ENCODE peak calls at places on chromosomes 12 and 14, in ten cellular contexts. T, O, E, L, J, P, I, X, N and S are unnamed samples.

GRCh38 chr12:6684609-6685008 is 4.6 kb downstream of the ZNF384 start:
- DNase-seq in L (peak; percentile 89), P (peak; percentile 59), X (peak; percentile 69), T (peak; percentile 43), E (no peak), N (no peak), J (no peak), O (no peak), I (peak; percentile 78), S (peak; percentile 58)

GRCh38 chr14:55373784-55374725 is 37.6 kb downstream of the ATG14 start:
- DNase-seq in J (peak; percentile 20), I (no peak), P (peak; percentile 78), X (no peak), N (no peak), L (no peak), E (peak; percentile 76), T (no peak), O (peak; percentile 55), S (no peak)

GRCh38 chr14:56002876-56003625 is 115.2 kb upstream of the PELI2 start:
- DNase-seq in I (peak; percentile 29), P (no peak), T (no peak), N (no peak), O (no peak), X (no peak), L (peak; percentile 23), E (no peak), J (peak; percentile 19), S (peak; percentile 84)

GRCh38 chr12:17992002-17992656 is 97.9 kb downstream of the RERGL start:
- DNase-seq in E (peak; percentile 20), N (peak; percentile 39), I (peak; percentile 49), L (peak; percentile 72), J (peak; percentile 15), X (peak; percentile 34), T (peak; percentile 27), O (peak; percentile 19), P (peak; percentile 59), S (peak; percentile 26)

GRCh38 chr12:3046441-3047200 is 30.6 kb upstream of the TSPAN9 start:
- DNase-seq in L (no peak), O (no peak), I (no peak), P (peak; percentile 49), N (peak; percentile 27), X (no peak), J (no peak), E (no peak), T (peak; percentile 62), S (no peak)

GRCh38 chr12:14454098-14454907 is 88.8 kb downstream of the ATF7IP start:
- DNase-seq in T (peak; percentile 49), I (peak; percentile 76), O (peak; percentile 44), X (peak; percentile 50), L (peak; percentile 92), E (peak; percentile 10), J (peak; percentile 30), P (peak; percentile 45), N (peak; percentile 11), S (peak; percentile 32)

GRCh38 chr14:95507701-95508103 is 8.7 kb downstream of the SYNE3 start:
- DNase-seq in T (peak; percentile 61), L (no peak), E (peak; percentile 83), J (no peak), O (peak; percentile 73), I (no peak), X (no peak), N (peak; percentile 24), P (peak; percentile 86), S (no peak)

GRCh38 chr12:109653896-109654295 is 59.7 kb upstream of the FAM222A start:
- DNase-seq in N (no peak), P (no peak), L (no peak), T (no peak), J (no peak), O (no peak), X (no peak), E (no peak), I (no peak), S (no peak)

GRCh38 chr12:76152161-76152807 is 67.8 kb upstream of the NAP1L1 start:
- DNase-seq in O (no peak), L (no peak), T (no peak), E (no peak), I (no peak), N (no peak), X (peak; percentile 31), J (peak; percentile 49), P (no peak), S (no peak)

DNA sequence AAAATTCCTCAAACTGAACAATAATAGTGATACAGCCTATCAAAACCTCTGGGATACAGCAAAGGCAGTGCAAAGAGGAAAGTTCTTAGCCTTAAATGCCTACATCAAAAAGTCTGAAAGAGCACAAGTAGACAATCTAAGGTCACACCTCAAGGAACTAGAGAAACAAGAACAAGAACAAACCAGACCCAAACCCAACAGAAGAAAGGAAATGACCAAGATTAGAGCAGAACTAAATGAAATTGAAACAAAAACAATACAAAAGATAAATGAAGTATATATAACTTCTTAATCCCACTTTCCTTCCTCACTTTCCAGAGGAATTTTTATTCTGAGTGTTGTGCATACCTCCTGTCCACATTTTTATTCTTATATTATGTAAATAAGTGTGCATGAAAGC is 192.0 kb downstream of the FUT8 start:
- DNase-seq in I (no peak), J (no peak), E (no peak), T (no peak), O (no peak), N (no peak), P (no peak), X (no peak), L (no peak), S (no peak)
- H3K79me2 ChIP-seq in I (peaks cover 7% of the 10 kb centered on the region), J (peaks cover 9% of the 10 kb centered on the region), E (peaks cover 36% of the 10 kb centered on the region), T (no peaks in the 10 kb centered on the region), O (no peaks in the 10 kb centered on the region), N (peaks cover 81% of the 10 kb centered on the region), P (peaks cover 89% of the 10 kb centered on the region), X (no peaks in the 10 kb centered on the region), L (no peaks in the 10 kb centered on the region), S (peaks cover 52% of the 10 kb centered on the region)

GRCh38 chr12:130827432-130827831 is 11.6 kb downstream of the STX2 start:
- DNase-seq in T (peak; percentile 49), L (no peak), J (no peak), P (peak; percentile 26), O (no peak), E (no peak), X (no peak), I (no peak), N (no peak), S (no peak)
- H4K20me1 ChIP-seq in T (no peaks in the 10 kb centered on the region), L (no peaks in the 10 kb centered on the region), J (no peaks in the 10 kb centered on the region), P (no peaks in the 10 kb centered on the region), O (no peaks in the 10 kb centered on the region), E (peaks cover 51% of the 10 kb centered on the region), X (no peaks in the 10 kb centered on the region), I (peaks cover 18% of the 10 kb centered on the region), N (no peaks in the 10 kb centered on the region), S (peaks cover 17% of the 10 kb centered on the region)

GRCh38 chr12:50182461-50182860 is 15.3 kb upstream of the CERS5 start:
- DNase-seq in I (no peak), E (no peak), L (no peak), O (no peak), X (no peak), J (no peak), N (no peak), T (no peak), P (no peak), S (no peak)

GRCh38 chr12:50185496-50185895 is 18.3 kb upstream of the CERS5 start:
- DNase-seq in P (peak; percentile 23), O (no peak), I (no peak), J (no peak), X (no peak), N (no peak), L (no peak), T (no peak), E (peak; percentile 20), S (no peak)

GRCh38 chr12:50184261-50184660 is 17.1 kb upstream of the CERS5 start:
- DNase-seq in J (no peak), O (no peak), L (no peak), N (no peak), P (no peak), E (no peak), T (no peak), I (no peak), X (no peak), S (no peak)

GRCh38 chr12:50185975-50186663 is 18.9 kb upstream of the CERS5 start:
- DNase-seq in O (peak; percentile 62), N (no peak), P (peak; percentile 79), E (peak; percentile 74), T (no peak), L (no peak), X (no peak), J (no peak), I (no peak), S (no peak)

DNA sequence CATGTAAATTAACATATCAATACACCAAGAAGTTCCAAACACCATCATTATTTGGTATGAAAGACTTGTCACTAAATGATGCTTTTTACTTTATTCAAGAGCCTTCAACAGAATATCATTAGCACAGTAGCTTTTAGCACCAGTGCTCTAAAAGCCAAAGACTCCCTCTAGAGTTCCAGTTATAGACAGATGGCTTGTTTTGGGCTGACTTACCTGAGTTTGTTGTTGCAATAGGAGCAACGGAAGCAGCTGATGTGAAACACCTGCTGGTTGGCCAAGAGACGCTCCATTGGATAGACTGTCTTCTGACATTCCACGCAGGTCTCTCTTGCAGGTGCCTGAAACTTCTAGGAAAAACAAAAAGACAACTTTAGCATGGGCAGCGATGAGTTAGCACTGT is 14.5 kb upstream of the CERS5 start:
- DNase-seq in J (no peak), P (no peak), E (no peak), O (no peak), T (no peak), I (no peak), L (no peak), X (no peak), N (no peak), S (no peak)
- H3K36me3 ChIP-seq in J (peaks cover 21% of the 10 kb centered on the region), P (peaks cover 65% of the 10 kb centered on the region), E (peaks cover 37% of the 10 kb centered on the region), O (peaks cover 36% of the 10 kb centered on the region), T (peaks cover 3% of the 10 kb centered on the region), I (peaks cover 3% of the 10 kb centered on the region), L (peaks cover 17% of the 10 kb centered on the region), X (peaks cover 25% of the 10 kb centered on the region), N (peaks cover 11% of the 10 kb centered on the region), S (peaks cover 19% of the 10 kb centered on the region)

GRCh38 chr12:56119361-56119796 is 1.3 kb downstream of the ZC3H10 start:
- DNase-seq in X (peak; percentile 93), J (no peak), P (peak; percentile 93), L (peak; percentile 97), I (peak; percentile 87), O (peak; percentile 70), E (peak; percentile 82), T (peak; percentile 95), N (peak; percentile 70), S (peak; percentile 75)
- H3K79me2 ChIP-seq in X (peaks cover 28% of the 10 kb centered on the region), J (peaks cover 28% of the 10 kb centered on the region), P (peaks cover 29% of the 10 kb centered on the region), L (peaks cover 12% of the 10 kb centered on the region), I (peaks cover 23% of the 10 kb centered on the region), O (peaks cover 21% of the 10 kb centered on the region), E (peaks cover 27% of the 10 kb centered on the region), T (peaks cover 14% of the 10 kb centered on the region), N (peaks cover 19% of the 10 kb centered on the region), S (peaks cover 64% of the 10 kb centered on the region)

DNA sequence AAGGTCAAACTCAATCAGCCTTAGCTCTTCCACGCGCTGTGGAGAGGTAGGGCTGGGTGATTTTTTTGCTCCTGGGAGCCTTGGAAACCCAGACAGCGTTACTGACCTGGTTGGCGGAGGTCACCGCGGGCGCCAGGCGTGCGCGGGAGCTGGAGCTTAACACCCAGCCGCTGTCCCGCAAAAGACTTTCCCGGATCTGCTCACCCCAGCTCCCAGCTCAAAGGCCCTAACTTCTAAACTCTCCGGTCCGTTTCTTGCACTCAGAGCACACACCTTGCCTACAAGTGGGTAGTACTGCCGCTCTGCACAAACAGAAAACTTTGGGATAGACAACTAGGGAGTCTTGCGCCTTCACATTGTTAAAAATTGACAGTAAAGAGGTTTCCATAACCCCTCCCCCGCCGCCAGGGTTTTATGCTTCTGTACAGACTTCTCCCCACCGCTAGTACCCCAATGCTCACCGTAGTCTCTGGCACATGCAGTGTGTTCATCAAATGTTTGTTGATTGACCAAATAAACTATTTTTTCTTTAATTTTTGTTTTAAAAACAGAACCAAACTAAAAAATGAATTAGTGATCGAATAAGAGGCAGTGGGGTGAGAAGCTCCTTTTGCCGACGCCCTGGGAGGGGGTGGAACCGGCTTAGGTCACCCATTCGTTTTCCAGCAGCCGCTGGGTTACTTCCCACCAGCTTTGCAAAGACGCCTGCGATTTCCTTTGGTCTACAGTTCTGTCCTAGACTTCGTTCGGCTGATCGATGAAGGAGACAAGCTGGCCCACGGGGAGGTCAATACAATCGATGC is 12.7 kb upstream of the TBX3 start:
- DNase-seq in O (no peak), X (no peak), P (no peak), T (no peak), L (no peak), J (no peak), E (no peak), N (no peak), I (peak; percentile 48), S (no peak)
- H4K20me1 ChIP-seq in O (no peaks in the 10 kb centered on the region), X (peaks cover 8% of the 10 kb centered on the region), P (no peaks in the 10 kb centered on the region), T (no peaks in the 10 kb centered on the region), L (peaks cover 27% of the 10 kb centered on the region), J (no peaks in the 10 kb centered on the region), E (no peaks in the 10 kb centered on the region), N (no peaks in the 10 kb centered on the region), I (peaks cover 95% of the 10 kb centered on the region), S (no peaks in the 10 kb centered on the region)